ENCODE peak calls at places on chromosomes 4 and X, in four cellular contexts. B is A549; G is NCI-H1092; L is stimulated activated CD4-positive, alpha-beta T cell treated with anti-CD3 and anti-CD28 coated beads, TNF-alpha, amount 100 ng/mL, for 48 hours. V is an unnamed sample.

GRCh38 chrX:2828404-2829065 is at the start of gene GYG2:
- DNase-seq in B (peak; percentile 56), G (no peak), L (no peak), V (no peak)

GRCh38 chr4:4502694-4503311 is 39.0 kb downstream of the STX18 start:
- DNase-seq in B (no peak), G (no peak), L (peak; percentile 12), V (no peak)

GRCh38 chr4:38082424-38083374 is 122.5 kb downstream of the PTTG2 start:
- DNase-seq in B (no peak), G (no peak), L (no peak), V (no peak)

GRCh38 chr4:7358100-7358735 is 76.5 kb downstream of the PSAPL1 start:
- DNase-seq in B (peak; percentile 73), G (no peak), L (no peak), V (no peak)

GRCh38 chr4:107098403-107098802 is 62.3 kb upstream of the DKK2 start:
- DNase-seq in B (no peak), G (no peak), L (no peak), V (no peak)

GRCh38 chr4:74623041-74623440 is 171.3 kb downstream of the BTC start:
- DNase-seq in B (peak; percentile 88), G (no peak), L (no peak), V (peak; percentile 60)

GRCh38 chr4:38612996-38613395 is 51.0 kb upstream of the KLF3 start:
- DNase-seq in B (no peak), G (peak; percentile 40), L (no peak), V (no peak)

GRCh38 chrX:10265775-10266174 is 109.0 kb downstream of the CLCN4 start:
- DNase-seq in B (no peak), G (no peak), L (no peak), V (no peak)

GRCh38 chr4:139315221-139315675 is 13.0 kb upstream of the NDUFC1 start:
- DNase-seq in B (no peak), G (no peak), L (no peak), V (no peak)

GRCh38 chr4:187235456-187236170 is 512.0 kb upstream of the FAT1 start:
- DNase-seq in B (peak; percentile 2), G (no peak), L (no peak), V (no peak)

GRCh38 chrX:79466636-79467035 is 99.5 kb upstream of the ITM2A start:
- DNase-seq in B (no peak), G (no peak), L (no peak), V (no peak)

GRCh38 chr4:150131581-150132228 is 53.5 kb downstream of the DCLK2 start:
- DNase-seq in B (peak; percentile 23), G (no peak), L (no peak), V (no peak)

GRCh38 chrX:21711126-21711847 is 46.6 kb downstream of the SMPX start:
- DNase-seq in B (no peak), G (no peak), L (no peak), V (no peak)

GRCh38 chr4:150315691-150316090 is 237.4 kb downstream of the DCLK2 start:
- DNase-seq in B (no peak), G (no peak), L (no peak), V (no peak)

GRCh38 chrX:12497832-12498591 is 293.2 kb upstream of the PRPS2 start:
- DNase-seq in B (peak; percentile 4), G (no peak), L (no peak), V (peak; percentile 30)

GRCh38 chr4:124199755-124200154 is 512.8 kb downstream of the ANKRD50 start:
- DNase-seq in B (no peak), G (no peak), L (no peak), V (no peak)

GRCh38 chrX:94454159-94454558 is 780.2 kb downstream of the FAM133A start:
- DNase-seq in B (no peak), G (no peak), L (no peak), V (no peak)

GRCh38 chrX:43882294-43882681 is at the start of gene MAOB:
- DNase-seq in B (no peak), G (no peak), L (no peak), V (peak; percentile 27)

GRCh38 chrX:86102341-86102740 is 45.9 kb upstream of the DACH2 start:
- DNase-seq in B (no peak), G (no peak), L (no peak), V (no peak)

GRCh38 chrX:107445146-107445545 is 4.3 kb upstream of the FRMPD3 start:
- DNase-seq in B (no peak), G (no peak), L (no peak), V (no peak)

GRCh38 chr4:27986476-27986875 is 1125.8 kb downstream of the STIM2 start:
- DNase-seq in B (no peak), G (no peak), L (no peak), V (no peak)

GRCh38 chrX:39984191-39984956 is 113.4 kb downstream of the BCOR start:
- DNase-seq in B (no peak), G (no peak), L (no peak), V (no peak)

GRCh38 chr4:182193261-182193660 is 49.9 kb upstream of the TENM3 start:
- DNase-seq in B (no peak), G (no peak), L (no peak), V (no peak)

GRCh38 chr4:166498541-166498940 is 625.5 kb downstream of the TLL1 start:
- DNase-seq in B (no peak), G (no peak), L (no peak), V (no peak)

GRCh38 chrX:52983526-52983925 is 25.2 kb upstream of the FAM156A start:
- DNase-seq in B (no peak), G (no peak), L (no peak), V (no peak)

GRCh38 chr4:140092094-140092820 is 61.7 kb downstream of the MAML3 start:
- DNase-seq in B (peak; percentile 53), G (peak; percentile 88), L (no peak), V (peak; percentile 57)